ENCODE peak calls at places on chromosomes 12 and 14, in eight cellular contexts. N, V, O, I, R, D, X and E are unnamed samples.

GRCh38 chr14:91108941-91109611 is 4.8 kb upstream of the DGLUCY start:
- DNase-seq in N (no peak), O (no peak), I (peak), V (no peak), X (no peak), D (peak), R (no peak), E (no peak)

GRCh38 chr14:95652171-95652570 is 34.1 kb upstream of the TCL1B start:
- DNase-seq in N (no peak), V (no peak), I (no peak), O (no peak), X (no peak), R (no peak), D (no peak), E (no peak)

GRCh38 chr14:93784878-93785277 is 3.4 kb downstream of the PRIMA1 start:
- DNase-seq in D (no peak), V (no peak), O (no peak), N (no peak), X (no peak), R (no peak), I (no peak), E (no peak)

GRCh38 chr14:97697772-97698171 is 900.6 kb downstream of the VRK1 start:
- DNase-seq in O (no peak), R (no peak), V (no peak), D (no peak), N (no peak), X (no peak), I (no peak), E (no peak)

GRCh38 chr12:89863332-89863938 is 154.8 kb upstream of the ATP2B1 start:
- DNase-seq in R (no peak), I (no peak), D (peak), N (peak), X (no peak), O (no peak), V (peak), E (no peak)

GRCh38 chr12:4059891-4060290 is 186.7 kb upstream of the PARP11 start:
- DNase-seq in V (no peak), O (no peak), N (no peak), X (no peak), R (no peak), I (no peak), D (no peak), E (no peak)

GRCh38 chr14:59483360-59483759 is 848 bp downstream of the L3HYPDH start:
- DNase-seq in O (no peak), I (peak), R (no peak), V (no peak), X (peak), N (no peak), D (no peak), E (no peak)

GRCh38 chr12:120100630-120101029 is 15.9 kb downstream of the RAB35 start:
- DNase-seq in V (no peak), N (no peak), X (peak), I (no peak), D (no peak), R (no peak), O (no peak), E (peak)

GRCh38 chr14:70981005-70981952 is 74.0 kb downstream of the PCNX1 start:
- DNase-seq in O (no peak), R (no peak), X (no peak), I (no peak), N (no peak), D (no peak), V (no peak), E (no peak)

GRCh38 chr14:103199141-103199540 is 75.9 kb downstream of the TNFAIP2 start:
- DNase-seq in N (no peak), D (no peak), V (no peak), O (no peak), I (no peak), X (peak), R (no peak), E (no peak)

GRCh38 chr14:32324601-32325000 is 4.5 kb upstream of the AKAP6 start:
- DNase-seq in O (no peak), N (no peak), X (peak), D (no peak), R (no peak), I (no peak), V (no peak), E (no peak)

GRCh38 chr14:89248430-89249295 is 168.4 kb downstream of the FOXN3 start:
- DNase-seq in N (no peak), O (no peak), I (no peak), X (no peak), R (no peak), D (no peak), V (no peak), E (no peak)

GRCh38 chr12:6961695-6962284 is 8.7 kb downstream of the PHB2 start:
- DNase-seq in O (peak), N (no peak), R (no peak), V (peak), I (peak), X (peak), D (peak), E (peak)

GRCh38 chr12:113292091-113292490 is 42.8 kb downstream of the SLC8B1 start:
- DNase-seq in X (peak), D (no peak), I (no peak), O (no peak), N (no peak), V (no peak), R (no peak), E (no peak)

GRCh38 chr12:49652921-49653520 is 29.7 kb downstream of the PRPF40B start:
- DNase-seq in I (no peak), V (no peak), N (no peak), D (no peak), O (no peak), R (no peak), X (peak), E (no peak)

GRCh38 chr12:53696285-53696654 is 20.4 kb upstream of the ATP5MC2 start:
- DNase-seq in R (no peak), D (peak), O (peak), V (no peak), N (no peak), X (peak), I (peak), E (peak)

GRCh38 chr12:1851126-1851791 is 30.9 kb downstream of the LRTM2 start:
- DNase-seq in R (no peak), N (no peak), D (no peak), X (peak), V (no peak), I (no peak), O (no peak), E (no peak)

GRCh38 chr14:70018713-70019201 is 139.5 kb downstream of the SMOC1 start:
- DNase-seq in V (no peak), X (peak), N (no peak), D (peak), O (no peak), R (no peak), I (no peak), E (no peak)

GRCh38 chr12:25957898-25958253 is 606 bp upstream of the RASSF8 start:
- DNase-seq in X (peak), V (no peak), I (no peak), R (no peak), D (peak), N (no peak), O (no peak), E (no peak)

GRCh38 chr12:25293596-25293995 is 42.9 kb upstream of the KRAS start:
- DNase-seq in V (no peak), O (no peak), D (no peak), I (no peak), N (no peak), R (no peak), X (no peak), E (no peak)

GRCh38 chr14:79701371-79701770 is 509.9 kb downstream of the DIO2 start:
- DNase-seq in R (no peak), D (no peak), I (no peak), V (no peak), X (no peak), O (no peak), N (no peak), E (no peak)

GRCh38 chr14:68793734-68794129 is 865 bp upstream of the ZFP36L1 start:
- DNase-seq in R (no peak), I (no peak), D (peak), X (peak), O (no peak), N (no peak), V (no peak), E (no peak)

GRCh38 chr14:57502581-57503254 is 9.1 kb upstream of the CCDC198 start:
- DNase-seq in O (no peak), N (no peak), R (no peak), V (no peak), D (peak), I (no peak), X (peak), E (no peak)

GRCh38 chr12:57887631-57888406 is 41.3 kb upstream of the CTDSP2 start:
- DNase-seq in X (peak), R (no peak), V (no peak), N (no peak), I (peak), O (no peak), D (no peak), E (no peak)

GRCh38 chr12:46942579-46942978 is 116.8 kb upstream of the SLC38A4 start:
- DNase-seq in D (no peak), R (no peak), V (no peak), X (peak), I (no peak), O (no peak), N (no peak), E (no peak)

GRCh38 chr12:117574655-117575054 is 213.2 kb upstream of the NOS1 start:
- DNase-seq in I (no peak), N (no peak), X (no peak), O (no peak), V (no peak), D (no peak), R (no peak), E (no peak)

GRCh38 chr14:75249251-75249957 is 29.2 kb upstream of the FOS start:
- DNase-seq in I (no peak), V (peak), O (no peak), N (peak), R (no peak), X (no peak), D (peak), E (no peak)

GRCh38 chr12:25755681-25756260 is 202.7 kb upstream of the LMNTD1 start:
- DNase-seq in R (no peak), N (no peak), O (no peak), D (no peak), X (peak), V (no peak), I (no peak), E (no peak)

GRCh38 chr14:68585690-68586089 is 207.2 kb downstream of the ZFP36L1 start:
- DNase-seq in D (no peak), O (no peak), V (no peak), X (peak), I (no peak), R (peak), N (no peak), E (no peak)

GRCh38 chr12:107165581-107165980 is 72.2 kb upstream of the CRY1 start:
- DNase-seq in R (no peak), X (no peak), O (no peak), V (no peak), I (no peak), N (no peak), D (no peak), E (no peak)

GRCh38 chr12:43578782-43579181 is 26.8 kb upstream of the ADAMTS20 start:
- DNase-seq in R (no peak), O (no peak), D (no peak), I (no peak), X (peak), V (no peak), N (no peak), E (no peak)

GRCh38 chr12:42504049-42504448 is 85.5 kb downstream of the PRICKLE1 start:
- DNase-seq in I (no peak), N (no peak), O (peak), X (peak), V (no peak), R (no peak), D (peak), E (no peak)

GRCh38 chr12:1353451-1353850 is 240.9 kb downstream of the FBXL14 start:
- DNase-seq in V (no peak), R (no peak), X (no peak), D (no peak), O (no peak), N (no peak), I (no peak), E (no peak)

GRCh38 chr14:68774771-68775613 is 17.9 kb downstream of the ZFP36L1 start:
- DNase-seq in X (peak), O (no peak), N (no peak), I (no peak), R (no peak), V (no peak), D (no peak), E (no peak)

GRCh38 chr12:16600525-16600924 is 5.4 kb downstream of the LMO3 start:
- DNase-seq in X (no peak), O (no peak), D (no peak), V (no peak), I (no peak), N (no peak), R (no peak), E (no peak)

GRCh38 chr14:100679707-100680438 is 46.8 kb upstream of the DLK1 start:
- DNase-seq in X (peak), O (no peak), N (no peak), D (no peak), I (no peak), V (no peak), R (no peak), E (no peak)

GRCh38 chr14:60266021-60266937 is 17.3 kb downstream of the PPM1A start:
- DNase-seq in O (no peak), R (no peak), D (peak), V (no peak), X (peak), N (no peak), I (no peak), E (no peak)

GRCh38 chr14:87000071-87000470 is 992.9 kb downstream of the GALC start:
- DNase-seq in O (no peak), X (peak), I (no peak), D (no peak), V (no peak), N (no peak), R (no peak), E (no peak)

GRCh38 chr12:106883421-106883820 is 72.3 kb upstream of the TMEM263 start:
- DNase-seq in X (peak), R (no peak), D (no peak), O (no peak), N (no peak), V (no peak), I (no peak), E (no peak)